ENCODE peak calls at places on chromosomes 3 and 15, in five cellular contexts. One of them, this sample, is unnamed.

GRCh38 chr3:74465652-74466415 is 148.6 kb downstream of the CNTN3 start:
- DNase-seq in NCI-H345: no peak
- DNase-seq in COLO829: no peak
- DNase-seq in activated CD4-positive, CD25-positive, alpha-beta regulatory T cell: no peak
- DNase-seq in stimulated activated CD4-positive, alpha-beta T cell treated with anti-CD3 and anti-CD28 coated beads, TNF-alpha, amount 100 ng/mL, for 4 hours: no peak
- DNase-seq in this sample: no peak

GRCh38 chr15:28273468-28273867 is 48.5 kb downstream of the HERC2 start:
- DNase-seq in NCI-H345: no peak
- DNase-seq in COLO829: no peak
- DNase-seq in activated CD4-positive, CD25-positive, alpha-beta regulatory T cell: no peak
- DNase-seq in stimulated activated CD4-positive, alpha-beta T cell treated with anti-CD3 and anti-CD28 coated beads, TNF-alpha, amount 100 ng/mL, for 4 hours: no peak
- DNase-seq in this sample: no peak

GRCh38 chr3:15023719-15024118 is 41.4 kb downstream of the MRPS25 start:
- DNase-seq in NCI-H345: no peak
- DNase-seq in COLO829: no peak
- DNase-seq in activated CD4-positive, CD25-positive, alpha-beta regulatory T cell: no peak
- DNase-seq in stimulated activated CD4-positive, alpha-beta T cell treated with anti-CD3 and anti-CD28 coated beads, TNF-alpha, amount 100 ng/mL, for 4 hours: no peak
- DNase-seq in this sample: no peak

GRCh38 chr3:184011230-184011876 is 6.3 kb downstream of the ABCC5 start:
- DNase-seq in NCI-H345: no peak
- DNase-seq in COLO829: no peak
- DNase-seq in activated CD4-positive, CD25-positive, alpha-beta regulatory T cell: no peak
- DNase-seq in stimulated activated CD4-positive, alpha-beta T cell treated with anti-CD3 and anti-CD28 coated beads, TNF-alpha, amount 100 ng/mL, for 4 hours: no peak
- DNase-seq in this sample: no peak

GRCh38 chr3:128468285-128468790 is 1.6 kb upstream of the DNAJB8 start:
- DNase-seq in NCI-H345: no peak
- DNase-seq in COLO829: no peak
- DNase-seq in activated CD4-positive, CD25-positive, alpha-beta regulatory T cell: no peak
- DNase-seq in stimulated activated CD4-positive, alpha-beta T cell treated with anti-CD3 and anti-CD28 coated beads, TNF-alpha, amount 100 ng/mL, for 4 hours: no peak
- DNase-seq in this sample: no peak

GRCh38 chr3:102841866-102842265 is 407.1 kb downstream of the ZPLD1 start:
- DNase-seq in NCI-H345: no peak
- DNase-seq in COLO829: no peak
- DNase-seq in activated CD4-positive, CD25-positive, alpha-beta regulatory T cell: no peak
- DNase-seq in stimulated activated CD4-positive, alpha-beta T cell treated with anti-CD3 and anti-CD28 coated beads, TNF-alpha, amount 100 ng/mL, for 4 hours: no peak
- DNase-seq in this sample: no peak

GRCh38 chr3:127132876-127133275 is 60.1 kb upstream of the PRR23E start:
- DNase-seq in NCI-H345: peak; percentile 6
- DNase-seq in COLO829: no peak
- DNase-seq in activated CD4-positive, CD25-positive, alpha-beta regulatory T cell: no peak
- DNase-seq in stimulated activated CD4-positive, alpha-beta T cell treated with anti-CD3 and anti-CD28 coated beads, TNF-alpha, amount 100 ng/mL, for 4 hours: no peak
- DNase-seq in this sample: no peak

GRCh38 chr15:101102746-101103145 is 149.1 kb downstream of the CHSY1 start:
- DNase-seq in NCI-H345: no peak
- DNase-seq in COLO829: no peak
- DNase-seq in activated CD4-positive, CD25-positive, alpha-beta regulatory T cell: no peak
- DNase-seq in stimulated activated CD4-positive, alpha-beta T cell treated with anti-CD3 and anti-CD28 coated beads, TNF-alpha, amount 100 ng/mL, for 4 hours: no peak
- DNase-seq in this sample: no peak

GRCh38 chr3:35784162-35784561 is 144.8 kb downstream of the ARPP21 start:
- DNase-seq in NCI-H345: peak; percentile 10
- DNase-seq in COLO829: no peak
- DNase-seq in activated CD4-positive, CD25-positive, alpha-beta regulatory T cell: no peak
- DNase-seq in stimulated activated CD4-positive, alpha-beta T cell treated with anti-CD3 and anti-CD28 coated beads, TNF-alpha, amount 100 ng/mL, for 4 hours: no peak
- DNase-seq in this sample: no peak

GRCh38 chr3:61858054-61858453 is 296.7 kb downstream of the PTPRG start:
- DNase-seq in NCI-H345: peak; percentile 39
- DNase-seq in COLO829: no peak
- DNase-seq in activated CD4-positive, CD25-positive, alpha-beta regulatory T cell: no peak
- DNase-seq in stimulated activated CD4-positive, alpha-beta T cell treated with anti-CD3 and anti-CD28 coated beads, TNF-alpha, amount 100 ng/mL, for 4 hours: no peak
- DNase-seq in this sample: no peak

GRCh38 chr3:192879346-192880031 is 38.2 kb downstream of the MB21D2 start:
- DNase-seq in NCI-H345: no peak
- DNase-seq in COLO829: peak; percentile 95
- DNase-seq in activated CD4-positive, CD25-positive, alpha-beta regulatory T cell: no peak
- DNase-seq in stimulated activated CD4-positive, alpha-beta T cell treated with anti-CD3 and anti-CD28 coated beads, TNF-alpha, amount 100 ng/mL, for 4 hours: no peak
- DNase-seq in this sample: no peak

GRCh38 chr3:108804956-108805355 is 17.6 kb upstream of the TRAT1 start:
- DNase-seq in NCI-H345: no peak
- DNase-seq in COLO829: peak; percentile 41
- DNase-seq in activated CD4-positive, CD25-positive, alpha-beta regulatory T cell: no peak
- DNase-seq in stimulated activated CD4-positive, alpha-beta T cell treated with anti-CD3 and anti-CD28 coated beads, TNF-alpha, amount 100 ng/mL, for 4 hours: no peak
- DNase-seq in this sample: no peak

GRCh38 chr3:32778389-32778788 is 39.4 kb upstream of the TRIM71 start:
- DNase-seq in NCI-H345: no peak
- DNase-seq in COLO829: no peak
- DNase-seq in activated CD4-positive, CD25-positive, alpha-beta regulatory T cell: no peak
- DNase-seq in stimulated activated CD4-positive, alpha-beta T cell treated with anti-CD3 and anti-CD28 coated beads, TNF-alpha, amount 100 ng/mL, for 4 hours: no peak
- DNase-seq in this sample: no peak

GRCh38 chr3:43243590-43244587 is 42.5 kb upstream of the SNRK start:
- DNase-seq in NCI-H345: no peak
- DNase-seq in COLO829: no peak
- DNase-seq in activated CD4-positive, CD25-positive, alpha-beta regulatory T cell: no peak
- DNase-seq in stimulated activated CD4-positive, alpha-beta T cell treated with anti-CD3 and anti-CD28 coated beads, TNF-alpha, amount 100 ng/mL, for 4 hours: no peak
- DNase-seq in this sample: no peak

GRCh38 chr15:73936181-73936580 is 9.9 kb downstream of the LOXL1 start:
- DNase-seq in NCI-H345: no peak
- DNase-seq in COLO829: no peak
- DNase-seq in activated CD4-positive, CD25-positive, alpha-beta regulatory T cell: no peak
- DNase-seq in stimulated activated CD4-positive, alpha-beta T cell treated with anti-CD3 and anti-CD28 coated beads, TNF-alpha, amount 100 ng/mL, for 4 hours: no peak
- DNase-seq in this sample: no peak

GRCh38 chr15:66178531-66178910 is 75.0 kb downstream of the MEGF11 start:
- DNase-seq in NCI-H345: no peak
- DNase-seq in COLO829: no peak
- DNase-seq in activated CD4-positive, CD25-positive, alpha-beta regulatory T cell: no peak
- DNase-seq in stimulated activated CD4-positive, alpha-beta T cell treated with anti-CD3 and anti-CD28 coated beads, TNF-alpha, amount 100 ng/mL, for 4 hours: no peak
- DNase-seq in this sample: no peak

GRCh38 chr15:87080547-87080946 is 1000.9 kb downstream of the AGBL1 start:
- DNase-seq in NCI-H345: no peak
- DNase-seq in COLO829: no peak
- DNase-seq in activated CD4-positive, CD25-positive, alpha-beta regulatory T cell: no peak
- DNase-seq in stimulated activated CD4-positive, alpha-beta T cell treated with anti-CD3 and anti-CD28 coated beads, TNF-alpha, amount 100 ng/mL, for 4 hours: no peak
- DNase-seq in this sample: no peak

GRCh38 chr3:32384938-32385337 is 6.7 kb upstream of the CMTM7 start:
- DNase-seq in NCI-H345: no peak
- DNase-seq in COLO829: no peak
- DNase-seq in activated CD4-positive, CD25-positive, alpha-beta regulatory T cell: no peak
- DNase-seq in stimulated activated CD4-positive, alpha-beta T cell treated with anti-CD3 and anti-CD28 coated beads, TNF-alpha, amount 100 ng/mL, for 4 hours: no peak
- DNase-seq in this sample: peak; percentile 7

GRCh38 chr3:71250026-71250425 is 333.5 kb downstream of the FOXP1 start:
- DNase-seq in NCI-H345: no peak
- DNase-seq in COLO829: no peak
- DNase-seq in activated CD4-positive, CD25-positive, alpha-beta regulatory T cell: no peak
- DNase-seq in stimulated activated CD4-positive, alpha-beta T cell treated with anti-CD3 and anti-CD28 coated beads, TNF-alpha, amount 100 ng/mL, for 4 hours: no peak
- DNase-seq in this sample: no peak

GRCh38 chr3:180829409-180830405 is 82.8 kb upstream of the FXR1 start:
- DNase-seq in NCI-H345: no peak
- DNase-seq in COLO829: no peak
- DNase-seq in activated CD4-positive, CD25-positive, alpha-beta regulatory T cell: no peak
- DNase-seq in stimulated activated CD4-positive, alpha-beta T cell treated with anti-CD3 and anti-CD28 coated beads, TNF-alpha, amount 100 ng/mL, for 4 hours: no peak
- DNase-seq in this sample: no peak

GRCh38 chr15:31758126-31758525 is 272.2 kb upstream of the CHRNA7 start:
- DNase-seq in NCI-H345: peak; percentile 88
- DNase-seq in COLO829: no peak
- DNase-seq in activated CD4-positive, CD25-positive, alpha-beta regulatory T cell: no peak
- DNase-seq in stimulated activated CD4-positive, alpha-beta T cell treated with anti-CD3 and anti-CD28 coated beads, TNF-alpha, amount 100 ng/mL, for 4 hours: no peak
- DNase-seq in this sample: no peak

GRCh38 chr15:31280037-31280830 is 46.4 kb upstream of the KLF13 start:
- DNase-seq in NCI-H345: peak; percentile 94
- DNase-seq in COLO829: peak; percentile 85
- DNase-seq in activated CD4-positive, CD25-positive, alpha-beta regulatory T cell: no peak
- DNase-seq in stimulated activated CD4-positive, alpha-beta T cell treated with anti-CD3 and anti-CD28 coated beads, TNF-alpha, amount 100 ng/mL, for 4 hours: no peak
- DNase-seq in this sample: no peak

GRCh38 chr3:141212555-141212954 is 19.1 kb upstream of the PXYLP1 start:
- DNase-seq in NCI-H345: no peak
- DNase-seq in COLO829: no peak
- DNase-seq in activated CD4-positive, CD25-positive, alpha-beta regulatory T cell: no peak
- DNase-seq in stimulated activated CD4-positive, alpha-beta T cell treated with anti-CD3 and anti-CD28 coated beads, TNF-alpha, amount 100 ng/mL, for 4 hours: no peak
- DNase-seq in this sample: no peak

GRCh38 chr3:170502297-170502696 is 83.6 kb downstream of the SLC7A14 start:
- DNase-seq in NCI-H345: no peak
- DNase-seq in COLO829: no peak
- DNase-seq in activated CD4-positive, CD25-positive, alpha-beta regulatory T cell: no peak
- DNase-seq in stimulated activated CD4-positive, alpha-beta T cell treated with anti-CD3 and anti-CD28 coated beads, TNF-alpha, amount 100 ng/mL, for 4 hours: no peak
- DNase-seq in this sample: no peak

GRCh38 chr3:158749977-158750376 is 17.7 kb upstream of the RARRES1 start:
- DNase-seq in NCI-H345: no peak
- DNase-seq in COLO829: no peak
- DNase-seq in activated CD4-positive, CD25-positive, alpha-beta regulatory T cell: no peak
- DNase-seq in stimulated activated CD4-positive, alpha-beta T cell treated with anti-CD3 and anti-CD28 coated beads, TNF-alpha, amount 100 ng/mL, for 4 hours: no peak
- DNase-seq in this sample: no peak

GRCh38 chr3:182913889-182914288 is 66.4 kb downstream of the DCUN1D1 start:
- DNase-seq in NCI-H345: no peak
- DNase-seq in COLO829: no peak
- DNase-seq in activated CD4-positive, CD25-positive, alpha-beta regulatory T cell: no peak
- DNase-seq in stimulated activated CD4-positive, alpha-beta T cell treated with anti-CD3 and anti-CD28 coated beads, TNF-alpha, amount 100 ng/mL, for 4 hours: no peak
- DNase-seq in this sample: no peak

GRCh38 chr3:52136513-52136912 is 17.7 kb downstream of the POC1A start:
- DNase-seq in NCI-H345: no peak
- DNase-seq in COLO829: no peak
- DNase-seq in activated CD4-positive, CD25-positive, alpha-beta regulatory T cell: no peak
- DNase-seq in stimulated activated CD4-positive, alpha-beta T cell treated with anti-CD3 and anti-CD28 coated beads, TNF-alpha, amount 100 ng/mL, for 4 hours: no peak
- DNase-seq in this sample: no peak